ENCODE peak calls at places on chromosomes 6 and 20, in ten cellular contexts. One of them, this sample, is unnamed.

GRCh38 chr6:43076928-43077809 is 1.1 kb downstream of the PTK7 start:
- DNase-seq in tibial artery: no peak
- DNase-seq in AG08395: peak
- DNase-seq in activated CD8-positive, alpha-beta memory T cell treated with anti-CD3 and anti-CD28 coated beads, Interleukin-2, amount 10 ng/mL, durations not matched to agents 7 days and 5 days: no peak
- DNase-seq in DMS 273 treated with DMSO at 0.1 percent for 48 hours: no peak
- DNase-seq in GM10248: no peak
- DNase-seq in ACHN: peak
- DNase-seq in stimulated activated CD4-positive, alpha-beta T cell treated with anti-CD3 and anti-CD28 coated beads, Interleukin-1b, Interleukin-23, amount 100 ng/mL, for 24 hours: no peak
- DNase-seq in lower lobe of right lung: peak
- DNase-seq in A673: peak
- DNase-seq in this sample: no peak

GRCh38 chr6:113381957-113382356 is 475.2 kb upstream of the MARCKS start:
- DNase-seq in tibial artery: peak
- DNase-seq in AG08395: peak
- DNase-seq in activated CD8-positive, alpha-beta memory T cell treated with anti-CD3 and anti-CD28 coated beads, Interleukin-2, amount 10 ng/mL, durations not matched to agents 7 days and 5 days: no peak
- DNase-seq in DMS 273 treated with DMSO at 0.1 percent for 48 hours: peak
- DNase-seq in GM10248: peak
- DNase-seq in ACHN: no peak
- DNase-seq in stimulated activated CD4-positive, alpha-beta T cell treated with anti-CD3 and anti-CD28 coated beads, Interleukin-1b, Interleukin-23, amount 100 ng/mL, for 24 hours: no peak
- DNase-seq in lower lobe of right lung: no peak
- DNase-seq in A673: peak
- DNase-seq in this sample: peak

GRCh38 chr6:84515082-84515481 is 249.3 kb downstream of the TBX18 start:
- DNase-seq in tibial artery: no peak
- DNase-seq in AG08395: no peak
- DNase-seq in activated CD8-positive, alpha-beta memory T cell treated with anti-CD3 and anti-CD28 coated beads, Interleukin-2, amount 10 ng/mL, durations not matched to agents 7 days and 5 days: no peak
- DNase-seq in DMS 273 treated with DMSO at 0.1 percent for 48 hours: no peak
- DNase-seq in GM10248: no peak
- DNase-seq in ACHN: no peak
- DNase-seq in stimulated activated CD4-positive, alpha-beta T cell treated with anti-CD3 and anti-CD28 coated beads, Interleukin-1b, Interleukin-23, amount 100 ng/mL, for 24 hours: no peak
- DNase-seq in lower lobe of right lung: no peak
- DNase-seq in A673: no peak
- DNase-seq in this sample: no peak

GRCh38 chr6:83265384-83265783 is 72.2 kb downstream of the RWDD2A start:
- DNase-seq in tibial artery: no peak
- DNase-seq in AG08395: peak
- DNase-seq in activated CD8-positive, alpha-beta memory T cell treated with anti-CD3 and anti-CD28 coated beads, Interleukin-2, amount 10 ng/mL, durations not matched to agents 7 days and 5 days: no peak
- DNase-seq in DMS 273 treated with DMSO at 0.1 percent for 48 hours: no peak
- DNase-seq in GM10248: no peak
- DNase-seq in ACHN: peak
- DNase-seq in stimulated activated CD4-positive, alpha-beta T cell treated with anti-CD3 and anti-CD28 coated beads, Interleukin-1b, Interleukin-23, amount 100 ng/mL, for 24 hours: no peak
- DNase-seq in lower lobe of right lung: no peak
- DNase-seq in A673: no peak
- DNase-seq in this sample: no peak

GRCh38 chr6:61755739-61756138 is 530.3 kb downstream of the KHDRBS2 start:
- DNase-seq in tibial artery: no peak
- DNase-seq in AG08395: no peak
- DNase-seq in activated CD8-positive, alpha-beta memory T cell treated with anti-CD3 and anti-CD28 coated beads, Interleukin-2, amount 10 ng/mL, durations not matched to agents 7 days and 5 days: no peak
- DNase-seq in DMS 273 treated with DMSO at 0.1 percent for 48 hours: no peak
- DNase-seq in GM10248: no peak
- DNase-seq in ACHN: no peak
- DNase-seq in stimulated activated CD4-positive, alpha-beta T cell treated with anti-CD3 and anti-CD28 coated beads, Interleukin-1b, Interleukin-23, amount 100 ng/mL, for 24 hours: no peak
- DNase-seq in lower lobe of right lung: no peak
- DNase-seq in A673: no peak
- DNase-seq in this sample: no peak

GRCh38 chr6:139955366-139956155 is 581.1 kb upstream of the CITED2 start:
- DNase-seq in tibial artery: no peak
- DNase-seq in AG08395: no peak
- DNase-seq in activated CD8-positive, alpha-beta memory T cell treated with anti-CD3 and anti-CD28 coated beads, Interleukin-2, amount 10 ng/mL, durations not matched to agents 7 days and 5 days: no peak
- DNase-seq in DMS 273 treated with DMSO at 0.1 percent for 48 hours: no peak
- DNase-seq in GM10248: no peak
- DNase-seq in ACHN: no peak
- DNase-seq in stimulated activated CD4-positive, alpha-beta T cell treated with anti-CD3 and anti-CD28 coated beads, Interleukin-1b, Interleukin-23, amount 100 ng/mL, for 24 hours: no peak
- DNase-seq in lower lobe of right lung: no peak
- DNase-seq in A673: no peak
- DNase-seq in this sample: no peak

GRCh38 chr20:19427480-19427879 is 215.0 kb downstream of the SLC24A3 start:
- DNase-seq in tibial artery: no peak
- DNase-seq in AG08395: no peak
- DNase-seq in activated CD8-positive, alpha-beta memory T cell treated with anti-CD3 and anti-CD28 coated beads, Interleukin-2, amount 10 ng/mL, durations not matched to agents 7 days and 5 days: no peak
- DNase-seq in DMS 273 treated with DMSO at 0.1 percent for 48 hours: no peak
- DNase-seq in GM10248: no peak
- DNase-seq in ACHN: no peak
- DNase-seq in stimulated activated CD4-positive, alpha-beta T cell treated with anti-CD3 and anti-CD28 coated beads, Interleukin-1b, Interleukin-23, amount 100 ng/mL, for 24 hours: no peak
- DNase-seq in lower lobe of right lung: peak
- DNase-seq in A673: no peak
- DNase-seq in this sample: no peak

GRCh38 chr6:22146581-22147468 is 150.0 kb downstream of the PRL start:
- DNase-seq in tibial artery: no peak
- DNase-seq in AG08395: peak
- DNase-seq in activated CD8-positive, alpha-beta memory T cell treated with anti-CD3 and anti-CD28 coated beads, Interleukin-2, amount 10 ng/mL, durations not matched to agents 7 days and 5 days: no peak
- DNase-seq in DMS 273 treated with DMSO at 0.1 percent for 48 hours: no peak
- DNase-seq in GM10248: no peak
- DNase-seq in ACHN: peak
- DNase-seq in stimulated activated CD4-positive, alpha-beta T cell treated with anti-CD3 and anti-CD28 coated beads, Interleukin-1b, Interleukin-23, amount 100 ng/mL, for 24 hours: no peak
- DNase-seq in lower lobe of right lung: peak
- DNase-seq in A673: no peak
- DNase-seq in this sample: no peak

GRCh38 chr20:33191484-33191883 is 23.5 kb downstream of the BPIFA2 start:
- DNase-seq in tibial artery: no peak
- DNase-seq in AG08395: no peak
- DNase-seq in activated CD8-positive, alpha-beta memory T cell treated with anti-CD3 and anti-CD28 coated beads, Interleukin-2, amount 10 ng/mL, durations not matched to agents 7 days and 5 days: no peak
- DNase-seq in DMS 273 treated with DMSO at 0.1 percent for 48 hours: no peak
- DNase-seq in GM10248: no peak
- DNase-seq in ACHN: no peak
- DNase-seq in stimulated activated CD4-positive, alpha-beta T cell treated with anti-CD3 and anti-CD28 coated beads, Interleukin-1b, Interleukin-23, amount 100 ng/mL, for 24 hours: no peak
- DNase-seq in lower lobe of right lung: no peak
- DNase-seq in A673: no peak
- DNase-seq in this sample: no peak

GRCh38 chr20:41570552-41570951 is 47.6 kb downstream of the CHD6 start:
- DNase-seq in tibial artery: no peak
- DNase-seq in AG08395: no peak
- DNase-seq in activated CD8-positive, alpha-beta memory T cell treated with anti-CD3 and anti-CD28 coated beads, Interleukin-2, amount 10 ng/mL, durations not matched to agents 7 days and 5 days: no peak
- DNase-seq in DMS 273 treated with DMSO at 0.1 percent for 48 hours: no peak
- DNase-seq in GM10248: no peak
- DNase-seq in ACHN: no peak
- DNase-seq in stimulated activated CD4-positive, alpha-beta T cell treated with anti-CD3 and anti-CD28 coated beads, Interleukin-1b, Interleukin-23, amount 100 ng/mL, for 24 hours: no peak
- DNase-seq in lower lobe of right lung: no peak
- DNase-seq in A673: no peak
- DNase-seq in this sample: no peak

This sample was measured in HFF-Myc.